ENCODE peak calls at places on chromosomes 7 and 10, in five cellular contexts. One of them, this sample, is unnamed.
A peak's percentile ranks its signal among the peaks of the same experiment; 100 is the strongest.

GRCh38 chr10:114724295-114724694 is 66.2 kb upstream of the ABLIM1 start:
- DNase-seq in T-helper 2 cell: no peak
- DNase-seq in RWPE2: peak; percentile 74
- DNase-seq in HT1080: no peak
- DNase-seq in stimulated activated CD4-positive, alpha-beta T cell treated with anti-CD3 and anti-CD28 coated beads, TNF-alpha, amount 100 ng/mL, for 1 hour: no peak
- DNase-seq in this sample: no peak

GRCh38 chr10:80204801-80205477 is 398 bp downstream of the ANXA11 start:
- DNase-seq in T-helper 2 cell: no peak
- DNase-seq in RWPE2: no peak
- DNase-seq in HT1080: no peak
- DNase-seq in stimulated activated CD4-positive, alpha-beta T cell treated with anti-CD3 and anti-CD28 coated beads, TNF-alpha, amount 100 ng/mL, for 1 hour: no peak
- DNase-seq in this sample: no peak

GRCh38 chr7:79778786-79779382 is 325.4 kb upstream of the MAGI2 start:
- DNase-seq in T-helper 2 cell: no peak
- DNase-seq in RWPE2: no peak
- DNase-seq in HT1080: peak; percentile 1
- DNase-seq in stimulated activated CD4-positive, alpha-beta T cell treated with anti-CD3 and anti-CD28 coated beads, TNF-alpha, amount 100 ng/mL, for 1 hour: no peak
- DNase-seq in this sample: no peak

GRCh38 chr10:6722616-6723004 is 142.5 kb upstream of the PRKCQ start:
- DNase-seq in T-helper 2 cell: no peak
- DNase-seq in RWPE2: no peak
- DNase-seq in HT1080: peak; percentile 68
- DNase-seq in stimulated activated CD4-positive, alpha-beta T cell treated with anti-CD3 and anti-CD28 coated beads, TNF-alpha, amount 100 ng/mL, for 1 hour: no peak
- DNase-seq in this sample: no peak

GRCh38 chr7:32502656-32503189 is 7.4 kb downstream of the AVL9 start:
- DNase-seq in T-helper 2 cell: no peak
- DNase-seq in RWPE2: no peak
- DNase-seq in HT1080: no peak
- DNase-seq in stimulated activated CD4-positive, alpha-beta T cell treated with anti-CD3 and anti-CD28 coated beads, TNF-alpha, amount 100 ng/mL, for 1 hour: no peak
- DNase-seq in this sample: no peak

GRCh38 chr10:130737622-130738021 is 573.9 kb downstream of the TCERG1L start:
- DNase-seq in T-helper 2 cell: no peak
- DNase-seq in RWPE2: no peak
- DNase-seq in HT1080: no peak
- DNase-seq in stimulated activated CD4-positive, alpha-beta T cell treated with anti-CD3 and anti-CD28 coated beads, TNF-alpha, amount 100 ng/mL, for 1 hour: no peak
- DNase-seq in this sample: no peak

GRCh38 chr7:64905133-64905532 is 2.1 kb downstream of the ZNF273 start:
- DNase-seq in T-helper 2 cell: no peak
- DNase-seq in RWPE2: no peak
- DNase-seq in HT1080: no peak
- DNase-seq in stimulated activated CD4-positive, alpha-beta T cell treated with anti-CD3 and anti-CD28 coated beads, TNF-alpha, amount 100 ng/mL, for 1 hour: no peak
- DNase-seq in this sample: no peak

GRCh38 chr10:93063217-93063976 is 2.8 kb downstream of the CYP26C1 start:
- DNase-seq in T-helper 2 cell: no peak
- DNase-seq in RWPE2: no peak
- DNase-seq in HT1080: no peak
- DNase-seq in stimulated activated CD4-positive, alpha-beta T cell treated with anti-CD3 and anti-CD28 coated beads, TNF-alpha, amount 100 ng/mL, for 1 hour: no peak
- DNase-seq in this sample: no peak

GRCh38 chr10:21525367-21526183 is at the start of gene SKIDA1:
- DNase-seq in T-helper 2 cell: peak; percentile 60
- DNase-seq in RWPE2: peak; percentile 84
- DNase-seq in HT1080: peak; percentile 39
- DNase-seq in stimulated activated CD4-positive, alpha-beta T cell treated with anti-CD3 and anti-CD28 coated beads, TNF-alpha, amount 100 ng/mL, for 1 hour: peak; percentile 57
- DNase-seq in this sample: peak; percentile 94

GRCh38 chr10:111209666-111210065 is 132.8 kb downstream of the ADRA2A start:
- DNase-seq in T-helper 2 cell: no peak
- DNase-seq in RWPE2: no peak
- DNase-seq in HT1080: no peak
- DNase-seq in stimulated activated CD4-positive, alpha-beta T cell treated with anti-CD3 and anti-CD28 coated beads, TNF-alpha, amount 100 ng/mL, for 1 hour: no peak
- DNase-seq in this sample: no peak

GRCh38 chr10:118557946-118558345 is 37.5 kb downstream of the PRLHR start:
- DNase-seq in T-helper 2 cell: no peak
- DNase-seq in RWPE2: no peak
- DNase-seq in HT1080: no peak
- DNase-seq in stimulated activated CD4-positive, alpha-beta T cell treated with anti-CD3 and anti-CD28 coated beads, TNF-alpha, amount 100 ng/mL, for 1 hour: no peak
- DNase-seq in this sample: no peak

GRCh38 chr7:83985766-83986165 is 208.8 kb downstream of the SEMA3A start:
- DNase-seq in T-helper 2 cell: no peak
- DNase-seq in RWPE2: no peak
- DNase-seq in HT1080: no peak
- DNase-seq in stimulated activated CD4-positive, alpha-beta T cell treated with anti-CD3 and anti-CD28 coated beads, TNF-alpha, amount 100 ng/mL, for 1 hour: no peak
- DNase-seq in this sample: no peak

GRCh38 chr7:120794100-120794729 is 63.7 kb downstream of the TSPAN12 start:
- DNase-seq in T-helper 2 cell: no peak
- DNase-seq in RWPE2: no peak
- DNase-seq in HT1080: peak; percentile 6
- DNase-seq in stimulated activated CD4-positive, alpha-beta T cell treated with anti-CD3 and anti-CD28 coated beads, TNF-alpha, amount 100 ng/mL, for 1 hour: no peak
- DNase-seq in this sample: no peak

GRCh38 chr10:21724695-21725371 is 190.8 kb downstream of the MLLT10 start:
- DNase-seq in T-helper 2 cell: peak; percentile 17
- DNase-seq in RWPE2: peak; percentile 96
- DNase-seq in HT1080: peak; percentile 96
- DNase-seq in stimulated activated CD4-positive, alpha-beta T cell treated with anti-CD3 and anti-CD28 coated beads, TNF-alpha, amount 100 ng/mL, for 1 hour: no peak
- DNase-seq in this sample: peak; percentile 83

GRCh38 chr10:11697718-11698527 is 44.3 kb upstream of the ECHDC3 start:
- DNase-seq in T-helper 2 cell: no peak
- DNase-seq in RWPE2: no peak
- DNase-seq in HT1080: no peak
- DNase-seq in stimulated activated CD4-positive, alpha-beta T cell treated with anti-CD3 and anti-CD28 coated beads, TNF-alpha, amount 100 ng/mL, for 1 hour: no peak
- DNase-seq in this sample: no peak

GRCh38 chr10:103757531-103758293 is 97.7 kb downstream of the SH3PXD2A start:
- DNase-seq in T-helper 2 cell: peak; percentile 40
- DNase-seq in RWPE2: peak; percentile 86
- DNase-seq in HT1080: peak; percentile 95
- DNase-seq in stimulated activated CD4-positive, alpha-beta T cell treated with anti-CD3 and anti-CD28 coated beads, TNF-alpha, amount 100 ng/mL, for 1 hour: no peak
- DNase-seq in this sample: no peak

GRCh38 chr10:50653142-50653541 is 29.4 kb upstream of the SGMS1 start:
- DNase-seq in T-helper 2 cell: no peak
- DNase-seq in RWPE2: no peak
- DNase-seq in HT1080: no peak
- DNase-seq in stimulated activated CD4-positive, alpha-beta T cell treated with anti-CD3 and anti-CD28 coated beads, TNF-alpha, amount 100 ng/mL, for 1 hour: no peak
- DNase-seq in this sample: no peak

GRCh38 chr10:121653608-121654007 is 55.4 kb upstream of the FGFR2 start:
- DNase-seq in T-helper 2 cell: no peak
- DNase-seq in RWPE2: no peak
- DNase-seq in HT1080: no peak
- DNase-seq in stimulated activated CD4-positive, alpha-beta T cell treated with anti-CD3 and anti-CD28 coated beads, TNF-alpha, amount 100 ng/mL, for 1 hour: no peak
- DNase-seq in this sample: no peak

GRCh38 chr7:514651-515598 is 4.7 kb downstream of the PDGFA start:
- DNase-seq in T-helper 2 cell: no peak
- DNase-seq in RWPE2: no peak
- DNase-seq in HT1080: no peak
- DNase-seq in stimulated activated CD4-positive, alpha-beta T cell treated with anti-CD3 and anti-CD28 coated beads, TNF-alpha, amount 100 ng/mL, for 1 hour: no peak
- DNase-seq in this sample: peak; percentile 60

GRCh38 chr10:66819691-66820090 is 106.1 kb upstream of the LRRTM3 start:
- DNase-seq in T-helper 2 cell: no peak
- DNase-seq in RWPE2: no peak
- DNase-seq in HT1080: no peak
- DNase-seq in stimulated activated CD4-positive, alpha-beta T cell treated with anti-CD3 and anti-CD28 coated beads, TNF-alpha, amount 100 ng/mL, for 1 hour: no peak
- DNase-seq in this sample: no peak

GRCh38 chr10:72108811-72109618 is 20.7 kb upstream of the SPOCK2 start:
- DNase-seq in T-helper 2 cell: no peak
- DNase-seq in RWPE2: no peak
- DNase-seq in HT1080: no peak
- DNase-seq in stimulated activated CD4-positive, alpha-beta T cell treated with anti-CD3 and anti-CD28 coated beads, TNF-alpha, amount 100 ng/mL, for 1 hour: no peak
- DNase-seq in this sample: no peak

GRCh38 chr7:69256634-69257081 is 341.6 kb upstream of the AUTS2 start:
- DNase-seq in T-helper 2 cell: no peak
- DNase-seq in RWPE2: no peak
- DNase-seq in HT1080: no peak
- DNase-seq in stimulated activated CD4-positive, alpha-beta T cell treated with anti-CD3 and anti-CD28 coated beads, TNF-alpha, amount 100 ng/mL, for 1 hour: no peak
- DNase-seq in this sample: no peak

GRCh38 chr7:30770936-30771858 is at the start of gene MINDY4:
- DNase-seq in T-helper 2 cell: peak; percentile 37
- DNase-seq in RWPE2: no peak
- DNase-seq in HT1080: peak; percentile 56
- DNase-seq in stimulated activated CD4-positive, alpha-beta T cell treated with anti-CD3 and anti-CD28 coated beads, TNF-alpha, amount 100 ng/mL, for 1 hour: peak; percentile 52
- DNase-seq in this sample: peak; percentile 83

GRCh38 chr7:12898004-12898403 is 210.6 kb downstream of the ARL4A start:
- DNase-seq in T-helper 2 cell: no peak
- DNase-seq in RWPE2: no peak
- DNase-seq in HT1080: no peak
- DNase-seq in stimulated activated CD4-positive, alpha-beta T cell treated with anti-CD3 and anti-CD28 coated beads, TNF-alpha, amount 100 ng/mL, for 1 hour: no peak
- DNase-seq in this sample: no peak

GRCh38 chr7:127189074-127189473 is 63.7 kb downstream of the GRM8 start:
- DNase-seq in T-helper 2 cell: no peak
- DNase-seq in RWPE2: no peak
- DNase-seq in HT1080: no peak
- DNase-seq in stimulated activated CD4-positive, alpha-beta T cell treated with anti-CD3 and anti-CD28 coated beads, TNF-alpha, amount 100 ng/mL, for 1 hour: no peak
- DNase-seq in this sample: no peak

GRCh38 chr10:96124230-96125141 is 5.6 kb upstream of the ZNF518A start:
- DNase-seq in T-helper 2 cell: no peak
- DNase-seq in RWPE2: no peak
- DNase-seq in HT1080: peak; percentile 40
- DNase-seq in stimulated activated CD4-positive, alpha-beta T cell treated with anti-CD3 and anti-CD28 coated beads, TNF-alpha, amount 100 ng/mL, for 1 hour: no peak
- DNase-seq in this sample: peak; percentile 68

GRCh38 chr10:109899578-109900355 is 23.5 kb downstream of the XPNPEP1 start:
- DNase-seq in T-helper 2 cell: no peak
- DNase-seq in RWPE2: no peak
- DNase-seq in HT1080: no peak
- DNase-seq in stimulated activated CD4-positive, alpha-beta T cell treated with anti-CD3 and anti-CD28 coated beads, TNF-alpha, amount 100 ng/mL, for 1 hour: no peak
- DNase-seq in this sample: no peak

GRCh38 chr10:91453535-91453934 is 43.4 kb downstream of the HECTD2 start:
- DNase-seq in T-helper 2 cell: no peak
- DNase-seq in RWPE2: no peak
- DNase-seq in HT1080: no peak
- DNase-seq in stimulated activated CD4-positive, alpha-beta T cell treated with anti-CD3 and anti-CD28 coated beads, TNF-alpha, amount 100 ng/mL, for 1 hour: no peak
- DNase-seq in this sample: no peak

GRCh38 chr10:132400041-132400546 is 3.1 kb downstream of the PWWP2B start:
- DNase-seq in T-helper 2 cell: no peak
- DNase-seq in RWPE2: no peak
- DNase-seq in HT1080: no peak
- DNase-seq in stimulated activated CD4-positive, alpha-beta T cell treated with anti-CD3 and anti-CD28 coated beads, TNF-alpha, amount 100 ng/mL, for 1 hour: no peak
- DNase-seq in this sample: peak; percentile 49

GRCh38 chr10:71717056-71717755 is 2.4 kb downstream of the C10orf105 start:
- DNase-seq in T-helper 2 cell: no peak
- DNase-seq in RWPE2: no peak
- DNase-seq in HT1080: no peak
- DNase-seq in stimulated activated CD4-positive, alpha-beta T cell treated with anti-CD3 and anti-CD28 coated beads, TNF-alpha, amount 100 ng/mL, for 1 hour: no peak
- DNase-seq in this sample: no peak

GRCh38 chr7:192035-192649 is at the start of gene FAM20C:
- DNase-seq in T-helper 2 cell: peak; percentile 16
- DNase-seq in RWPE2: no peak
- DNase-seq in HT1080: peak; percentile 65
- DNase-seq in stimulated activated CD4-positive, alpha-beta T cell treated with anti-CD3 and anti-CD28 coated beads, TNF-alpha, amount 100 ng/mL, for 1 hour: peak; percentile 12
- DNase-seq in this sample: peak; percentile 86